ENCODE peak calls at places on chromosomes 4 and X, in nine cellular contexts. R is activated naive CD4-positive, alpha-beta T cell treated with anti-CD3 and anti-CD28 coated beads for 36 hours; S is frontal cortex; Y is kidney tubule cell; B is omental fat pad; U is NCI-H1092; E is mucosa of gallbladder; F is AG04450; A is DMS 273 treated with DMSO at 0.1 percent for 48 hours. Q is an unnamed sample.

GRCh38 chr4:74117024-74117534 is 18.1 kb upstream of the CXCL2 start:
- DNase-seq in R (no peak), S (no peak), Y (peak), B (no peak), U (no peak), E (peak), F (peak), A (no peak), Q (no peak)

GRCh38 chrX:118615141-118615540 is 112.3 kb upstream of the IL13RA1 start:
- DNase-seq in R (no peak), S (no peak), Y (no peak), B (no peak), U (no peak), E (no peak), F (no peak), A (no peak), Q (no peak)

GRCh38 chr4:149553959-149554520 is 261.6 kb downstream of the IQCM start:
- DNase-seq in R (no peak), S (no peak), Y (peak), B (no peak), U (no peak), E (no peak), F (no peak), A (no peak), Q (no peak)

GRCh38 chrX:12681047-12681446 is 110.2 kb upstream of the PRPS2 start:
- DNase-seq in R (no peak), S (no peak), Y (no peak), B (no peak), U (peak), E (no peak), F (no peak), A (no peak), Q (no peak)

GRCh38 chrX:19121898-19122640 is at the start of gene ADGRG2:
- DNase-seq in R (no peak), S (peak), Y (no peak), B (no peak), U (no peak), E (peak), F (no peak), A (no peak), Q (no peak)

GRCh38 chr4:149113804-149114430 is 671.7 kb upstream of the NR3C2 start:
- DNase-seq in R (no peak), S (no peak), Y (peak), B (no peak), U (no peak), E (no peak), F (peak), A (no peak), Q (no peak)

GRCh38 chrX:41666251-41666650 is 22.5 kb upstream of the GPR34 start:
- DNase-seq in R (peak), S (no peak), Y (no peak), B (no peak), U (no peak), E (no peak), F (no peak), A (no peak), Q (peak)

GRCh38 chrX:146241902-146242301 is 424.3 kb downstream of the SLITRK2 start:
- DNase-seq in R (no peak), S (no peak), Y (no peak), B (no peak), U (no peak), E (no peak), F (no peak), A (no peak), Q (no peak)

GRCh38 chrX:69055193-69055592 is 110.1 kb downstream of the PJA1 start:
- DNase-seq in R (no peak), S (no peak), Y (no peak), B (peak), U (no peak), E (no peak), F (no peak), A (no peak), Q (no peak)

GRCh38 chr4:89511776-89512175 is 204.2 kb upstream of the GPRIN3 start:
- DNase-seq in R (no peak), S (no peak), Y (no peak), B (no peak), U (no peak), E (no peak), F (no peak), A (no peak), Q (no peak)

GRCh38 chr4:75727073-75727472 is 2.7 kb downstream of the USO1 start:
- DNase-seq in R (no peak), S (no peak), Y (no peak), B (no peak), U (no peak), E (no peak), F (no peak), A (no peak), Q (no peak)

GRCh38 chr4:6055436-6055835 is 37.2 kb upstream of the C4orf50 start:
- DNase-seq in R (no peak), S (no peak), Y (no peak), B (no peak), U (no peak), E (no peak), F (no peak), A (no peak), Q (no peak)

GRCh38 chr4:53805291-53805690 is 214.0 kb upstream of the LNX1 start:
- DNase-seq in R (no peak), S (no peak), Y (no peak), B (no peak), U (no peak), E (no peak), F (no peak), A (no peak), Q (no peak)

GRCh38 chrX:69795702-69796101 is 179.8 kb downstream of the EDA start:
- DNase-seq in R (no peak), S (no peak), Y (no peak), B (no peak), U (no peak), E (no peak), F (no peak), A (no peak), Q (no peak)

Q was measured in stimulated activated CD4-positive, alpha-beta T cell treated with anti-CD3 and anti-CD28 coated beads, Interleukin-4, amount 100 ng/mL, for 24 hours.